ENCODE peak calls at places on chromosomes 12 and 14, in five cellular contexts. J is stimulated activated CD8-positive, alpha-beta memory T cell treated with anti-CD3 and anti-CD28 coated beads, Interleukin-15, amount 100 ng/mL, for 1 hour; U is amniotic stem cell; K is germinal center; I is COR-L47. G is an unnamed sample.

GRCh38 chr14:100767003-100767787 is 40.5 kb downstream of the DLK1 start:
- DNase-seq in J (no peak), I (no peak), U (no peak), K (no peak), G (no peak)

GRCh38 chr14:66046035-66046434 is 440.1 kb upstream of the CCDC196 start:
- DNase-seq in K (no peak), I (no peak), U (no peak), J (no peak), G (no peak)

GRCh38 chr12:132490481-132491348 is 764 bp downstream of the FBRSL1 start:
- DNase-seq in K (peak; percentile 42), U (no peak), I (no peak), J (no peak), G (no peak)

GRCh38 chr12:1272132-1272531 is 281.1 kb downstream of the ERC1 start:
- DNase-seq in I (no peak), J (no peak), U (no peak), K (no peak), G (no peak)

GRCh38 chr12:77734489-77734888 is 96.2 kb upstream of the NAV3 start:
- DNase-seq in J (no peak), K (no peak), I (no peak), U (no peak), G (no peak)

GRCh38 chr12:58917699-58918334 is 2.5 kb downstream of the LRIG3 start:
- DNase-seq in U (no peak), I (no peak), J (no peak), K (no peak), G (no peak)

GRCh38 chr14:67186369-67186768 is 2.9 kb upstream of the GARIN2 start:
- DNase-seq in I (no peak), U (no peak), K (no peak), J (no peak), G (no peak)

GRCh38 chr12:5022030-5022429 is 21.6 kb upstream of the KCNA5 start:
- DNase-seq in J (no peak), I (no peak), U (no peak), K (no peak), G (no peak)

GRCh38 chr12:101287357-101287756 is 7.5 kb downstream of the UTP20 start:
- DNase-seq in J (no peak), U (no peak), I (no peak), K (no peak), G (no peak)

GRCh38 chr12:56293785-56294184 is 6.3 kb downstream of the CS start:
- DNase-seq in I (no peak), K (no peak), J (no peak), U (no peak), G (no peak)

GRCh38 chr14:76434220-76434619 is 58.3 kb downstream of the ESRRB start:
- DNase-seq in J (no peak), K (no peak), U (no peak), I (no peak), G (no peak)

GRCh38 chr12:57477710-57478681 is 1.7 kb downstream of the ARHGAP9 start:
- DNase-seq in I (no peak), U (no peak), K (peak; percentile 46), J (no peak), G (peak; percentile 54)

GRCh38 chr12:5388581-5389535 is 43.0 kb upstream of the NTF3 start:
- DNase-seq in U (no peak), I (no peak), K (no peak), J (no peak), G (no peak)

GRCh38 chr14:22071001-22071400 is 397.4 kb upstream of the OR4E1 start:
- DNase-seq in U (no peak), K (peak; percentile 47), I (no peak), J (no peak), G (no peak)

GRCh38 chr12:11144297-11144696 is 9.9 kb upstream of the TAS2R30 start:
- DNase-seq in I (no peak), J (no peak), K (no peak), U (no peak), G (no peak)

GRCh38 chr12:10632226-10632625 is 18.8 kb upstream of the MAGOHB start:
- DNase-seq in I (no peak), U (no peak), K (no peak), J (no peak), G (no peak)

GRCh38 chr12:53845932-53846331 is 92.7 kb upstream of the HOXC13 start:
- DNase-seq in K (no peak), J (no peak), I (no peak), U (no peak), G (no peak)

GRCh38 chr12:110304061-110304551 is 23.1 kb downstream of the ATP2A2 start:
- DNase-seq in K (no peak), U (peak; percentile 32), I (no peak), J (no peak), G (no peak)

GRCh38 chr12:7373226-7373625 is 69.4 kb downstream of the ACSM4 start:
- DNase-seq in I (no peak), J (no peak), U (no peak), K (no peak), G (no peak)

GRCh38 chr14:23101213-23101970 is 3.4 kb downstream of the CIROP start:
- DNase-seq in J (no peak), I (no peak), U (no peak), K (no peak), G (no peak)

GRCh38 chr14:65095633-65096205 is 6.6 kb downstream of the MAX start:
- DNase-seq in I (peak; percentile 37), U (no peak), K (no peak), J (no peak), G (no peak)

GRCh38 chr12:28876423-28876822 is 272.7 kb upstream of the FAR2 start:
- DNase-seq in K (no peak), I (no peak), J (no peak), U (no peak), G (no peak)

GRCh38 chr12:124898200-124898950 is 16.1 kb downstream of the UBC start:
- DNase-seq in U (no peak), K (peak; percentile 82), I (peak; percentile 61), J (no peak), G (peak; percentile 50)

GRCh38 chr12:5580911-5581488 is 149.1 kb downstream of the NTF3 start:
- DNase-seq in J (no peak), I (no peak), U (no peak), K (no peak), G (no peak)

GRCh38 chr14:38224328-38224727 is 16.6 kb downstream of the SSTR1 start:
- DNase-seq in I (no peak), U (no peak), J (no peak), K (no peak), G (no peak)

GRCh38 chr12:11981174-11981733 is 89.5 kb upstream of the BCL2L14 start:
- DNase-seq in I (no peak), J (peak; percentile 4), U (no peak), K (no peak), G (peak; percentile 59)

GRCh38 chr12:97921957-97922722 is 459.5 kb downstream of the RMST start:
- DNase-seq in I (no peak), J (no peak), K (no peak), U (no peak), G (no peak)

GRCh38 chr12:81077686-81078441 is at the start of gene ACSS3:
- DNase-seq in I (no peak), K (no peak), J (no peak), U (no peak), G (no peak)

GRCh38 chr14:43041207-43041606 is 1434.5 kb downstream of the LRFN5 start:
- DNase-seq in J (no peak), I (no peak), K (no peak), U (no peak), G (no peak)

GRCh38 chr12:98645572-98646067 is 530 bp downstream of the APAF1 start:
- DNase-seq in J (no peak), K (peak; percentile 9), U (no peak), I (no peak), G (no peak)

G was measured in central memory CD8-positive, alpha-beta T cell.